ENCODE peak calls at places on chromosomes 5 and 9, in four cellular contexts. One of them, this sample, is unnamed.

GRCh38 chr5:123949043-123949804 is 437.2 kb downstream of the CSNK1G3 start:
- DNase-seq in MM.1S: no peak
- DNase-seq in fibroblast of lung: no peak
- DNase-seq in M059J: no peak
- DNase-seq in this sample: no peak

GRCh38 chr5:72283358-72283757 is 36.7 kb downstream of the MRPS27 start:
- DNase-seq in fibroblast of lung: peak; percentile 9
- DNase-seq in MM.1S: no peak
- DNase-seq in M059J: peak; percentile 18
- DNase-seq in this sample: no peak

GRCh38 chr5:73299017-73299630 is 126.1 kb downstream of the TMEM174 start:
- DNase-seq in M059J: peak; percentile 62
- DNase-seq in MM.1S: no peak
- DNase-seq in fibroblast of lung: no peak
- DNase-seq in this sample: peak; percentile 23

GRCh38 chr9:76302947-76303550 is 91.2 kb downstream of the RFK start:
- DNase-seq in MM.1S: peak; percentile 50
- DNase-seq in M059J: peak; percentile 55
- DNase-seq in fibroblast of lung: peak; percentile 47
- DNase-seq in this sample: no peak

GRCh38 chr5:26482076-26482816 is 556.1 kb downstream of the CDH9 start:
- DNase-seq in M059J: peak; percentile 3
- DNase-seq in MM.1S: peak; percentile 57
- DNase-seq in fibroblast of lung: no peak
- DNase-seq in this sample: no peak

GRCh38 chr5:61505281-61505680 is 173.2 kb downstream of the ZSWIM6 start:
- DNase-seq in M059J: no peak
- DNase-seq in MM.1S: no peak
- DNase-seq in fibroblast of lung: no peak
- DNase-seq in this sample: no peak

GRCh38 chr9:133850161-133850560 is 112.0 kb upstream of the SARDH start:
- DNase-seq in fibroblast of lung: no peak
- DNase-seq in MM.1S: no peak
- DNase-seq in M059J: no peak
- DNase-seq in this sample: no peak

GRCh38 chr5:114857951-114858401 is 311.7 kb downstream of the TRIM36 start:
- DNase-seq in M059J: peak; percentile 15
- DNase-seq in fibroblast of lung: peak; percentile 5
- DNase-seq in MM.1S: no peak
- DNase-seq in this sample: no peak

GRCh38 chr9:123033352-123033751 is at the start of gene GPR21:
- DNase-seq in M059J: no peak
- DNase-seq in MM.1S: no peak
- DNase-seq in fibroblast of lung: peak; percentile 30
- DNase-seq in this sample: no peak

GRCh38 chr5:130896636-130897035 is 268.4 kb downstream of the HINT1 start:
- DNase-seq in M059J: no peak
- DNase-seq in MM.1S: no peak
- DNase-seq in fibroblast of lung: no peak
- DNase-seq in this sample: no peak

GRCh38 chr5:95940758-95941682 is 20.6 kb downstream of the ELL2 start:
- DNase-seq in MM.1S: no peak
- DNase-seq in fibroblast of lung: peak; percentile 47
- DNase-seq in M059J: no peak
- DNase-seq in this sample: no peak

GRCh38 chr9:78221425-78221824 is 14.4 kb upstream of the CEP78 start:
- DNase-seq in fibroblast of lung: no peak
- DNase-seq in M059J: no peak
- DNase-seq in MM.1S: no peak
- DNase-seq in this sample: no peak

GRCh38 chr9:12426198-12426864 is 266.9 kb upstream of the TYRP1 start:
- DNase-seq in fibroblast of lung: no peak
- DNase-seq in M059J: peak; percentile 1
- DNase-seq in MM.1S: no peak
- DNase-seq in this sample: peak; percentile 1

GRCh38 chr5:32261198-32261597 is 51.5 kb downstream of the MTMR12 start:
- DNase-seq in M059J: peak; percentile 20
- DNase-seq in MM.1S: peak; percentile 19
- DNase-seq in fibroblast of lung: no peak
- DNase-seq in this sample: no peak

GRCh38 chr5:159807586-159807985 is 108.7 kb upstream of the ADRA1B start:
- DNase-seq in M059J: no peak
- DNase-seq in MM.1S: no peak
- DNase-seq in fibroblast of lung: no peak
- DNase-seq in this sample: no peak

GRCh38 chr9:124697326-124698200 is 73.5 kb downstream of the NR6A1 start:
- DNase-seq in MM.1S: no peak
- DNase-seq in M059J: peak; percentile 65
- DNase-seq in fibroblast of lung: peak; percentile 86
- DNase-seq in this sample: no peak

GRCh38 chr9:122445155-122445749 is 32.5 kb downstream of the OR1J1 start:
- DNase-seq in M059J: peak; percentile 89
- DNase-seq in fibroblast of lung: peak; percentile 91
- DNase-seq in MM.1S: no peak
- DNase-seq in this sample: no peak

This sample was measured in Caco-2.